ENCODE peak calls at places on chromosome 20, in seven cellular contexts. R, Z, J, S, P, N and X are unnamed samples.
A peak's percentile ranks its signal among the peaks of the same experiment; 100 is the strongest.

GRCh38 chr20:4099905-4100675 is 84.7 kb upstream of the RNF24 start:
- DNase-seq in R (no peak), P (no peak), J (no peak), S (no peak), Z (no peak), N (no peak), X (no peak)

GRCh38 chr20:50113420-50114224 is 672 bp upstream of the UBE2V1 start:
- DNase-seq in Z (no peak), J (no peak), P (no peak), S (no peak), R (no peak), N (no peak), X (no peak)

GRCh38 chr20:53865905-53866786 is 204.2 kb downstream of the BCAS1 start:
- DNase-seq in N (no peak), J (peak; percentile 38), P (no peak), S (peak; percentile 70), R (no peak), Z (no peak), X (peak; percentile 83)

GRCh38 chr20:53819973-53820451 is 226.4 kb upstream of the ZNF217 start:
- DNase-seq in Z (no peak), J (no peak), R (no peak), S (no peak), N (no peak), P (no peak), X (no peak)

GRCh38 chr20:55880361-55880760 is 125.0 kb downstream of the CBLN4 start:
- DNase-seq in N (no peak), Z (peak; percentile 35), P (no peak), J (no peak), S (no peak), R (no peak), X (no peak)

GRCh38 chr20:33334111-33334510 is 51.1 kb downstream of the BPIFB1 start:
- DNase-seq in R (no peak), N (no peak), P (no peak), J (no peak), S (no peak), Z (no peak), X (no peak)

GRCh38 chr20:50625986-50626677 is 65.2 kb downstream of the RIPOR3 start:
- DNase-seq in S (no peak), R (no peak), Z (peak; percentile 83), J (no peak), N (no peak), P (no peak), X (no peak)

GRCh38 chr20:22346716-22347115 is 237.7 kb downstream of the FOXA2 start:
- DNase-seq in S (no peak), N (no peak), Z (no peak), P (no peak), J (no peak), R (no peak), X (no peak)

GRCh38 chr20:23296841-23297701 is 53.5 kb upstream of the NXT1 start:
- DNase-seq in N (no peak), P (no peak), Z (no peak), R (no peak), S (no peak), J (no peak), X (no peak)

GRCh38 chr20:3687655-3688054 is 5.8 kb upstream of the ADAM33 start:
- DNase-seq in N (no peak), Z (no peak), R (no peak), P (no peak), J (no peak), S (no peak), X (no peak)

GRCh38 chr20:4740774-4741431 is 19.2 kb downstream of the PRND start:
- DNase-seq in P (peak; percentile 40), Z (no peak), N (peak; percentile 42), S (no peak), J (peak; percentile 62), R (peak; percentile 41), X (no peak)